ENCODE peak calls at places on chromosomes 13 and 19, in five cellular contexts. One of them, this sample, is unnamed.

GRCh38 chr19:17376935-17377600 is at the start of gene PLVAP:
- DNase-seq in AG09309: no peak
- DNase-seq in RWPE1: no peak
- DNase-seq in CD8-positive, alpha-beta T cell: no peak
- DNase-seq in LHCN-M2: no peak
- DNase-seq in this sample: no peak

GRCh38 chr19:35518313-35518712 is 4.9 kb upstream of the DMKN start:
- DNase-seq in AG09309: peak; percentile 84
- DNase-seq in RWPE1: peak; percentile 43
- DNase-seq in CD8-positive, alpha-beta T cell: no peak
- DNase-seq in LHCN-M2: peak; percentile 92
- DNase-seq in this sample: no peak

GRCh38 chr13:99305180-99305965 is 1.8 kb downstream of the GPR183 start:
- DNase-seq in AG09309: no peak
- DNase-seq in RWPE1: no peak
- DNase-seq in CD8-positive, alpha-beta T cell: no peak
- DNase-seq in LHCN-M2: no peak
- DNase-seq in this sample: no peak

GRCh38 chr13:43694265-43694664 is 92.5 kb downstream of the ENOX1 start:
- DNase-seq in AG09309: no peak
- DNase-seq in RWPE1: no peak
- DNase-seq in CD8-positive, alpha-beta T cell: no peak
- DNase-seq in LHCN-M2: no peak
- DNase-seq in this sample: no peak

GRCh38 chr13:51612867-51613266 is 28.6 kb downstream of the WDFY2 start:
- DNase-seq in AG09309: no peak
- DNase-seq in RWPE1: no peak
- DNase-seq in CD8-positive, alpha-beta T cell: no peak
- DNase-seq in LHCN-M2: no peak
- DNase-seq in this sample: no peak

GRCh38 chr19:45598267-45599011 is 3.6 kb downstream of the GPR4 start:
- DNase-seq in AG09309: no peak
- DNase-seq in RWPE1: no peak
- DNase-seq in CD8-positive, alpha-beta T cell: no peak
- DNase-seq in LHCN-M2: no peak
- DNase-seq in this sample: no peak

GRCh38 chr13:36858285-36858684 is 39.3 kb downstream of the RFXAP start:
- DNase-seq in AG09309: peak; percentile 10
- DNase-seq in RWPE1: peak; percentile 21
- DNase-seq in CD8-positive, alpha-beta T cell: no peak
- DNase-seq in LHCN-M2: peak; percentile 56
- DNase-seq in this sample: no peak

GRCh38 chr19:18991468-18991867 is 41.8 kb downstream of the SUGP2 start:
- DNase-seq in AG09309: no peak
- DNase-seq in RWPE1: no peak
- DNase-seq in CD8-positive, alpha-beta T cell: no peak
- DNase-seq in LHCN-M2: no peak
- DNase-seq in this sample: no peak

This sample was measured in neuronal stem cell.